ENCODE peak calls at places on chromosomes 13 and 19, in six cellular contexts. One of them, this sample, is unnamed.
A peak's percentile ranks its signal among the peaks of the same experiment; 100 is the strongest.

GRCh38 chr13:34276764-34277163 is 458.8 kb downstream of the RFC3 start:
- DNase-seq in IMR-90: no peak
- DNase-seq in heart right ventricle: no peak
- DNase-seq in fibroblast of pulmonary artery: no peak
- DNase-seq in A549: no peak
- DNase-seq in lower leg skin: no peak
- DNase-seq in this sample: no peak

GRCh38 chr19:15829277-15829770 is 13.9 kb upstream of the OR10H1 start:
- DNase-seq in IMR-90: no peak
- DNase-seq in heart right ventricle: no peak
- DNase-seq in fibroblast of pulmonary artery: no peak
- DNase-seq in A549: no peak
- DNase-seq in lower leg skin: no peak
- DNase-seq in this sample: no peak

GRCh38 chr19:31648347-31648746 is 299.1 kb upstream of the TSHZ3 start:
- DNase-seq in IMR-90: peak; percentile 6
- DNase-seq in heart right ventricle: no peak
- DNase-seq in fibroblast of pulmonary artery: no peak
- DNase-seq in A549: no peak
- DNase-seq in lower leg skin: no peak
- DNase-seq in this sample: peak; percentile 7

GRCh38 chr13:99256709-99257108 is 1.5 kb downstream of the GPR18 start:
- DNase-seq in IMR-90: peak; percentile 58
- DNase-seq in heart right ventricle: no peak
- DNase-seq in fibroblast of pulmonary artery: peak; percentile 29
- DNase-seq in A549: no peak
- DNase-seq in lower leg skin: no peak
- DNase-seq in this sample: peak; percentile 40

GRCh38 chr13:78609464-78610205 is 6.3 kb upstream of the POU4F1 start:
- DNase-seq in IMR-90: no peak
- DNase-seq in heart right ventricle: no peak
- DNase-seq in fibroblast of pulmonary artery: no peak
- DNase-seq in A549: peak; percentile 27
- DNase-seq in lower leg skin: no peak
- DNase-seq in this sample: peak; percentile 20

GRCh38 chr19:41540041-41540695 is 35.8 kb upstream of the CEACAM21 start:
- DNase-seq in IMR-90: no peak
- DNase-seq in heart right ventricle: no peak
- DNase-seq in fibroblast of pulmonary artery: no peak
- DNase-seq in A549: no peak
- DNase-seq in lower leg skin: no peak
- DNase-seq in this sample: no peak

GRCh38 chr13:98515804-98516465 is 61.0 kb downstream of the STK24 start:
- DNase-seq in IMR-90: no peak
- DNase-seq in heart right ventricle: no peak
- DNase-seq in fibroblast of pulmonary artery: no peak
- DNase-seq in A549: no peak
- DNase-seq in lower leg skin: no peak
- DNase-seq in this sample: no peak

GRCh38 chr13:77521595-77522367 is 13.7 kb upstream of the SCEL start:
- DNase-seq in IMR-90: no peak
- DNase-seq in heart right ventricle: no peak
- DNase-seq in fibroblast of pulmonary artery: peak; percentile 54
- DNase-seq in A549: peak; percentile 14
- DNase-seq in lower leg skin: no peak
- DNase-seq in this sample: peak; percentile 38

GRCh38 chr13:99028890-99029289 is 51.0 kb upstream of the DOCK9 start:
- DNase-seq in IMR-90: no peak
- DNase-seq in heart right ventricle: no peak
- DNase-seq in fibroblast of pulmonary artery: no peak
- DNase-seq in A549: no peak
- DNase-seq in lower leg skin: no peak
- DNase-seq in this sample: no peak

GRCh38 chr19:45346449-45346848 is 5.9 kb downstream of the KLC3 start:
- DNase-seq in IMR-90: no peak
- DNase-seq in heart right ventricle: no peak
- DNase-seq in fibroblast of pulmonary artery: no peak
- DNase-seq in A549: no peak
- DNase-seq in lower leg skin: no peak
- DNase-seq in this sample: no peak

GRCh38 chr19:35261356-35262100 is 7.2 kb upstream of the USF2 start:
- DNase-seq in IMR-90: no peak
- DNase-seq in heart right ventricle: no peak
- DNase-seq in fibroblast of pulmonary artery: no peak
- DNase-seq in A549: no peak
- DNase-seq in lower leg skin: no peak
- DNase-seq in this sample: no peak

GRCh38 chr13:42221321-42221720 is 50.6 kb upstream of the AKAP11 start:
- DNase-seq in IMR-90: no peak
- DNase-seq in heart right ventricle: no peak
- DNase-seq in fibroblast of pulmonary artery: peak; percentile 44
- DNase-seq in A549: no peak
- DNase-seq in lower leg skin: no peak
- DNase-seq in this sample: no peak

GRCh38 chr19:858868-859843 is at the start of gene CFD:
- DNase-seq in IMR-90: no peak
- DNase-seq in heart right ventricle: peak; percentile 81
- DNase-seq in fibroblast of pulmonary artery: no peak
- DNase-seq in A549: no peak
- DNase-seq in lower leg skin: peak; percentile 73
- DNase-seq in this sample: peak; percentile 24

GRCh38 chr13:44312898-44313551 is 60.6 kb upstream of the SERP2 start:
- DNase-seq in IMR-90: peak; percentile 95
- DNase-seq in heart right ventricle: no peak
- DNase-seq in fibroblast of pulmonary artery: peak; percentile 79
- DNase-seq in A549: peak; percentile 14
- DNase-seq in lower leg skin: no peak
- DNase-seq in this sample: peak; percentile 91

GRCh38 chr19:16594131-16594586 is 21.9 kb upstream of the SLC35E1 start:
- DNase-seq in IMR-90: no peak
- DNase-seq in heart right ventricle: no peak
- DNase-seq in fibroblast of pulmonary artery: no peak
- DNase-seq in A549: no peak
- DNase-seq in lower leg skin: no peak
- DNase-seq in this sample: no peak

GRCh38 chr19:1481224-1481892 is 2.3 kb upstream of the C19orf25 start:
- DNase-seq in IMR-90: no peak
- DNase-seq in heart right ventricle: no peak
- DNase-seq in fibroblast of pulmonary artery: no peak
- DNase-seq in A549: no peak
- DNase-seq in lower leg skin: no peak
- DNase-seq in this sample: no peak

GRCh38 chr13:51178456-51179074 is 43.6 kb upstream of the FAM124A start:
- DNase-seq in IMR-90: no peak
- DNase-seq in heart right ventricle: no peak
- DNase-seq in fibroblast of pulmonary artery: no peak
- DNase-seq in A549: no peak
- DNase-seq in lower leg skin: no peak
- DNase-seq in this sample: no peak

GRCh38 chr19:33678796-33679195 is 57.0 kb downstream of the CHST8 start:
- DNase-seq in IMR-90: no peak
- DNase-seq in heart right ventricle: no peak
- DNase-seq in fibroblast of pulmonary artery: no peak
- DNase-seq in A549: no peak
- DNase-seq in lower leg skin: no peak
- DNase-seq in this sample: no peak

GRCh38 chr19:13974073-13974472 is 21.8 kb downstream of the DCAF15 start:
- DNase-seq in IMR-90: no peak
- DNase-seq in heart right ventricle: no peak
- DNase-seq in fibroblast of pulmonary artery: peak; percentile 23
- DNase-seq in A549: no peak
- DNase-seq in lower leg skin: peak; percentile 52
- DNase-seq in this sample: no peak

GRCh38 chr13:51793570-51794273 is 10.2 kb downstream of the DHRS12 start:
- DNase-seq in IMR-90: peak; percentile 91
- DNase-seq in heart right ventricle: no peak
- DNase-seq in fibroblast of pulmonary artery: peak; percentile 79
- DNase-seq in A549: no peak
- DNase-seq in lower leg skin: no peak
- DNase-seq in this sample: peak; percentile 81

GRCh38 chr19:41928221-41928683 is at the start of gene ERFL:
- DNase-seq in IMR-90: no peak
- DNase-seq in heart right ventricle: no peak
- DNase-seq in fibroblast of pulmonary artery: no peak
- DNase-seq in A549: no peak
- DNase-seq in lower leg skin: no peak
- DNase-seq in this sample: no peak

GRCh38 chr19:2212861-2213711 is 23.0 kb downstream of the PLEKHJ1 start:
- DNase-seq in IMR-90: no peak
- DNase-seq in heart right ventricle: no peak
- DNase-seq in fibroblast of pulmonary artery: no peak
- DNase-seq in A549: no peak
- DNase-seq in lower leg skin: peak; percentile 49
- DNase-seq in this sample: no peak

GRCh38 chr19:3646336-3647092 is 19.9 kb upstream of the CACTIN start:
- DNase-seq in IMR-90: no peak
- DNase-seq in heart right ventricle: no peak
- DNase-seq in fibroblast of pulmonary artery: no peak
- DNase-seq in A549: no peak
- DNase-seq in lower leg skin: no peak
- DNase-seq in this sample: no peak

GRCh38 chr19:41421314-41421713 is 5.9 kb downstream of the B3GNT8 start:
- DNase-seq in IMR-90: no peak
- DNase-seq in heart right ventricle: no peak
- DNase-seq in fibroblast of pulmonary artery: no peak
- DNase-seq in A549: no peak
- DNase-seq in lower leg skin: no peak
- DNase-seq in this sample: no peak

GRCh38 chr19:8458380-8458779 is 13.6 kb downstream of the HNRNPM start:
- DNase-seq in IMR-90: no peak
- DNase-seq in heart right ventricle: no peak
- DNase-seq in fibroblast of pulmonary artery: no peak
- DNase-seq in A549: no peak
- DNase-seq in lower leg skin: no peak
- DNase-seq in this sample: no peak

GRCh38 chr13:111484129-111484925 is 163.9 kb downstream of the TEX29 start:
- DNase-seq in IMR-90: no peak
- DNase-seq in heart right ventricle: no peak
- DNase-seq in fibroblast of pulmonary artery: no peak
- DNase-seq in A549: no peak
- DNase-seq in lower leg skin: no peak
- DNase-seq in this sample: no peak

GRCh38 chr19:1364070-1364719 is 19.5 kb upstream of the NDUFS7 start:
- DNase-seq in IMR-90: peak; percentile 20
- DNase-seq in heart right ventricle: no peak
- DNase-seq in fibroblast of pulmonary artery: no peak
- DNase-seq in A549: no peak
- DNase-seq in lower leg skin: no peak
- DNase-seq in this sample: peak; percentile 24

GRCh38 chr13:76647550-76647949 is 238.7 kb downstream of the KCTD12 start:
- DNase-seq in IMR-90: peak; percentile 16
- DNase-seq in heart right ventricle: no peak
- DNase-seq in fibroblast of pulmonary artery: no peak
- DNase-seq in A549: no peak
- DNase-seq in lower leg skin: no peak
- DNase-seq in this sample: no peak

DNA sequence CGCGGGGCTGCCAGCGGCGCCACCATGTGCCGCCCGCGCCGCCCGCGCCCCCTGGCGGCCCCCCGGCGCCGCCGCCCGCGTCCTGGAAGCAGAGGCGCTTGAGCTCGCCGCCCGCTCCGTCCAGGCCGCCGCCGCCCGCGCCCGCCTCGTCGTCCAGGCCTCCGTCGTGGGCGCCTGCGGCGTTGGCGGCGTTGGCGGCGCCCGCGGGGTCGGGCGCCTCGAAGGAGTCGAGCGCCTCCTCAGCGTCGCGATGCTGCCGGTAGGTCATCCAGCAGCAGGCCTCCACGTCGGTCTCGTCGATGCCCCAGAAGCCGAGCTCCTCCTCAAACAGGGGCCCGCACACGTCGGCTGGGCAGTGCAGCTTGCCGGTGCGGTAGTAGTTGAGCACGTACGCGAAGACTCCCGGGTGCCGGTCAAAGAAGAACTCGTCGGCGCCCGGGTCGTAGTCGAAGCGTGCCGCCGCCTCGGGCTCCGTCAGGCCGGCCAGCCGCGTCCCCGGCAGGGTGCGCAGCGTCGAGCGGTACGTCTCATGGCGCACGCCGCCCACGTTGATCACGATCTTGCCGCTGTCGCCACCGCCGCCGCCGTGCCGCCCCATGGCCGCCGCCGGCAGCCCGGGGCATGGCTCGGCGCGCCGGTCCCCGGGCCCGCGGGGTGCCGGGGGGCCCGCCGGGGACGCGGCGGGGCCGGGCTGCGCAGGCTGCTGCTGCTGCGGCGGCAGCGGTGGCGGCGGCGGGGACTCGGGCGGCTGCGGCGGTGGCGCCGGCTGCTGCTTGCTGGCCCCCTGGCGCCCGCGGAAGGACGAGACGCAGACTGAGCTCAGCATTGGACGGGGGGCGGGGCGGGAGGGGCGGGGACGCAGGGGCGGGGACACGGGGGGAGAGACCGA is 676 bp downstream of the KCNC3 start:
- DNase-seq in IMR-90: no peak
- DNase-seq in heart right ventricle: peak; percentile 42
- DNase-seq in fibroblast of pulmonary artery: no peak
- DNase-seq in A549: no peak
- DNase-seq in lower leg skin: no peak
- DNase-seq in this sample: no peak
- TF ChIP-seq CTCF in IMR-90: no peak
- TF ChIP-seq CTCF in heart right ventricle: no peak
- TF ChIP-seq CTCF in fibroblast of pulmonary artery: no peak
- TF ChIP-seq CTCF in A549: peak; percentile 81
- TF ChIP-seq CTCF in lower leg skin: no peak
- TF ChIP-seq CTCF in this sample: no peak

GRCh38 chr19:47613165-47614146 is 4.5 kb downstream of the BICRA start:
- DNase-seq in IMR-90: peak; percentile 70
- DNase-seq in heart right ventricle: no peak
- DNase-seq in fibroblast of pulmonary artery: peak; percentile 64
- DNase-seq in A549: no peak
- DNase-seq in lower leg skin: no peak
- DNase-seq in this sample: peak; percentile 83
- H3K4me3 ChIP-seq in IMR-90: no peak overlapping the region
- H3K4me3 ChIP-seq in heart right ventricle: no peak overlapping the region
- H3K4me3 ChIP-seq in fibroblast of pulmonary artery: no peak overlapping the region
- H3K4me3 ChIP-seq in A549: no peak overlapping the region
- H3K4me3 ChIP-seq in lower leg skin: no peak overlapping the region
- H3K4me3 ChIP-seq in this sample: no peak overlapping the region

GRCh38 chr19:49073514-49074378 is 1.2 kb upstream of the KCNA7 start:
- DNase-seq in IMR-90: no peak
- DNase-seq in heart right ventricle: no peak
- DNase-seq in fibroblast of pulmonary artery: no peak
- DNase-seq in A549: peak; percentile 65
- DNase-seq in lower leg skin: no peak
- DNase-seq in this sample: no peak
- TF ChIP-seq CTCF in IMR-90: peak; percentile 15
- TF ChIP-seq CTCF in heart right ventricle: peak; percentile 15
- TF ChIP-seq CTCF in fibroblast of pulmonary artery: peak; percentile 29
- TF ChIP-seq CTCF in A549: peak; percentile 62
- TF ChIP-seq CTCF in lower leg skin: no peak
- TF ChIP-seq CTCF in this sample: peak; percentile 26

DNA sequence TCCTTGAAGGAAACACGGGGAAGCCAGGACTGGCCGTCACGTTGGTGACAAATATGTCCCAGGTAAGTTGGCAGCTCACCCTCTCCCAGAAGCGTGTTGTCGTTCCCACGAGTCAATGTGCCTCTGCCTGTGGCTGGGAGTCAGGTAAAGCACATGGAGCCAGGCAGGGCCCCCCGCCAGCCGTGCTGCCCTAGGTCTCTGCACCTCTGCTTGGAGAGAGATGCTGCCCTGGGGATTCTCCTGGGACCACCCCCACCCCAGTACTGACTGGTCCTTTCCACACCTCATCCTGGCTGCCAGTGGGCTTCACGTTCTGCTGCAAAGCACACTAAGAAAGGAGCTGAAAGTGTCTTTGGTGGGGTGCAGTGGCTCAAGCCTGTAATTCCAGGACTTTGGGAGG is 9.9 kb downstream of the ZNF114 start:
- DNase-seq in IMR-90: no peak
- DNase-seq in heart right ventricle: no peak
- DNase-seq in fibroblast of pulmonary artery: no peak
- DNase-seq in A549: no peak
- DNase-seq in lower leg skin: no peak
- DNase-seq in this sample: no peak
- H3K4me3 ChIP-seq in IMR-90: no peak overlapping the region
- H3K4me3 ChIP-seq in heart right ventricle: no peak overlapping the region
- H3K4me3 ChIP-seq in fibroblast of pulmonary artery: no peak overlapping the region
- H3K4me3 ChIP-seq in A549: no peak overlapping the region
- H3K4me3 ChIP-seq in lower leg skin: no peak overlapping the region
- H3K4me3 ChIP-seq in this sample: no peak overlapping the region